ENCODE peak calls at places on chromosomes 13 and 19, in five cellular contexts. One of them, this sample, is unnamed.

GRCh38 chr13:20702945-20703784 is at the start of gene IL17D:
- DNase-seq in lower lobe of right lung: peak
- DNase-seq in cardiac muscle cell: peak
- DNase-seq in fibroblast of the aortic adventitia: no peak
- DNase-seq in AG04450: no peak
- DNase-seq in this sample: no peak

GRCh38 chr19:40217921-40218890 is at the start of gene TTC9B:
- DNase-seq in lower lobe of right lung: no peak
- DNase-seq in cardiac muscle cell: peak
- DNase-seq in fibroblast of the aortic adventitia: no peak
- DNase-seq in AG04450: no peak
- DNase-seq in this sample: no peak

GRCh38 chr19:22608441-22608840 is 25.7 kb upstream of the ZNF492 start:
- DNase-seq in lower lobe of right lung: no peak
- DNase-seq in cardiac muscle cell: no peak
- DNase-seq in fibroblast of the aortic adventitia: no peak
- DNase-seq in AG04450: no peak
- DNase-seq in this sample: no peak

GRCh38 chr19:17753976-17754375 is 2.7 kb downstream of the FCHO1 start:
- DNase-seq in lower lobe of right lung: no peak
- DNase-seq in cardiac muscle cell: no peak
- DNase-seq in fibroblast of the aortic adventitia: no peak
- DNase-seq in AG04450: no peak
- DNase-seq in this sample: no peak

GRCh38 chr19:12513531-12514061 is 29.0 kb upstream of the ZNF709 start:
- DNase-seq in lower lobe of right lung: peak
- DNase-seq in cardiac muscle cell: no peak
- DNase-seq in fibroblast of the aortic adventitia: no peak
- DNase-seq in AG04450: no peak
- DNase-seq in this sample: no peak

GRCh38 chr13:40777166-40777956 is 6.4 kb upstream of the MRPS31 start:
- DNase-seq in lower lobe of right lung: no peak
- DNase-seq in cardiac muscle cell: peak
- DNase-seq in fibroblast of the aortic adventitia: peak
- DNase-seq in AG04450: no peak
- DNase-seq in this sample: no peak

GRCh38 chr19:2047449-2048103 is 3.5 kb downstream of the MKNK2 start:
- DNase-seq in lower lobe of right lung: peak
- DNase-seq in cardiac muscle cell: no peak
- DNase-seq in fibroblast of the aortic adventitia: no peak
- DNase-seq in AG04450: no peak
- DNase-seq in this sample: no peak

GRCh38 chr19:15538774-15539173 is 30.4 kb downstream of the CYP4F22 start:
- DNase-seq in lower lobe of right lung: no peak
- DNase-seq in cardiac muscle cell: no peak
- DNase-seq in fibroblast of the aortic adventitia: peak
- DNase-seq in AG04450: no peak
- DNase-seq in this sample: no peak

GRCh38 chr13:80753951-80754350 is 413.0 kb upstream of the SPRY2 start:
- DNase-seq in lower lobe of right lung: no peak
- DNase-seq in cardiac muscle cell: no peak
- DNase-seq in fibroblast of the aortic adventitia: no peak
- DNase-seq in AG04450: no peak
- DNase-seq in this sample: no peak

GRCh38 chr13:49958321-49958720 is 22.2 kb upstream of the SPRYD7 start:
- DNase-seq in lower lobe of right lung: no peak
- DNase-seq in cardiac muscle cell: no peak
- DNase-seq in fibroblast of the aortic adventitia: peak
- DNase-seq in AG04450: no peak
- DNase-seq in this sample: no peak

GRCh38 chr13:51717786-51718398 is 86.1 kb downstream of the DHRS12 start:
- DNase-seq in lower lobe of right lung: no peak
- DNase-seq in cardiac muscle cell: no peak
- DNase-seq in fibroblast of the aortic adventitia: peak
- DNase-seq in AG04450: no peak
- DNase-seq in this sample: no peak

GRCh38 chr19:10010247-10010691 is at the start of gene COL5A3:
- DNase-seq in lower lobe of right lung: peak
- DNase-seq in cardiac muscle cell: no peak
- DNase-seq in fibroblast of the aortic adventitia: peak
- DNase-seq in AG04450: no peak
- DNase-seq in this sample: no peak

GRCh38 chr19:51168571-51169282 is 26.6 kb downstream of the SIGLEC7 start:
- DNase-seq in lower lobe of right lung: no peak
- DNase-seq in cardiac muscle cell: no peak
- DNase-seq in fibroblast of the aortic adventitia: no peak
- DNase-seq in AG04450: no peak
- DNase-seq in this sample: no peak

GRCh38 chr19:30695171-30695875 is 323.1 kb downstream of the ZNF536 start:
- DNase-seq in lower lobe of right lung: no peak
- DNase-seq in cardiac muscle cell: peak
- DNase-seq in fibroblast of the aortic adventitia: no peak
- DNase-seq in AG04450: no peak
- DNase-seq in this sample: no peak

GRCh38 chr13:27960362-27961226 is 8.5 kb downstream of the CDX2 start:
- DNase-seq in lower lobe of right lung: peak
- DNase-seq in cardiac muscle cell: peak
- DNase-seq in fibroblast of the aortic adventitia: no peak
- DNase-seq in AG04450: no peak
- DNase-seq in this sample: no peak

GRCh38 chr13:106234656-106235055 is 300.8 kb downstream of the EFNB2 start:
- DNase-seq in lower lobe of right lung: no peak
- DNase-seq in cardiac muscle cell: no peak
- DNase-seq in fibroblast of the aortic adventitia: no peak
- DNase-seq in AG04450: no peak
- DNase-seq in this sample: no peak

GRCh38 chr19:34725400-34725799 is 8.6 kb upstream of the ZNF181 start:
- DNase-seq in lower lobe of right lung: no peak
- DNase-seq in cardiac muscle cell: no peak
- DNase-seq in fibroblast of the aortic adventitia: no peak
- DNase-seq in AG04450: no peak
- DNase-seq in this sample: no peak

GRCh38 chr13:96417956-96418355 is 328.0 kb downstream of the HS6ST3 start:
- DNase-seq in lower lobe of right lung: no peak
- DNase-seq in cardiac muscle cell: no peak
- DNase-seq in fibroblast of the aortic adventitia: no peak
- DNase-seq in AG04450: no peak
- DNase-seq in this sample: no peak

GRCh38 chr19:41377977-41378707 is 1.8 kb downstream of the TMEM91 start:
- DNase-seq in lower lobe of right lung: no peak
- DNase-seq in cardiac muscle cell: peak
- DNase-seq in fibroblast of the aortic adventitia: no peak
- DNase-seq in AG04450: no peak
- DNase-seq in this sample: no peak

GRCh38 chr13:30308548-30308947 is 1.2 kb upstream of the KATNAL1 start:
- DNase-seq in lower lobe of right lung: no peak
- DNase-seq in cardiac muscle cell: peak
- DNase-seq in fibroblast of the aortic adventitia: peak
- DNase-seq in AG04450: no peak
- DNase-seq in this sample: no peak

GRCh38 chr19:32233091-32233490 is 112.3 kb upstream of the ZNF507 start:
- DNase-seq in lower lobe of right lung: no peak
- DNase-seq in cardiac muscle cell: no peak
- DNase-seq in fibroblast of the aortic adventitia: no peak
- DNase-seq in AG04450: no peak
- DNase-seq in this sample: no peak

GRCh38 chr13:23743269-23743668 is 145.9 kb downstream of the MIPEP start:
- DNase-seq in lower lobe of right lung: no peak
- DNase-seq in cardiac muscle cell: no peak
- DNase-seq in fibroblast of the aortic adventitia: no peak
- DNase-seq in AG04450: no peak
- DNase-seq in this sample: no peak

GRCh38 chr19:18929311-18929710 is 9.8 kb downstream of the DDX49 start:
- DNase-seq in lower lobe of right lung: no peak
- DNase-seq in cardiac muscle cell: no peak
- DNase-seq in fibroblast of the aortic adventitia: no peak
- DNase-seq in AG04450: no peak
- DNase-seq in this sample: no peak

GRCh38 chr19:41866284-41866683 is 6.2 kb downstream of the RPS19 start:
- DNase-seq in lower lobe of right lung: peak
- DNase-seq in cardiac muscle cell: no peak
- DNase-seq in fibroblast of the aortic adventitia: no peak
- DNase-seq in AG04450: no peak
- DNase-seq in this sample: no peak

GRCh38 chr13:110705826-110706569 is at the start of gene CARS2:
- DNase-seq in lower lobe of right lung: peak
- DNase-seq in cardiac muscle cell: peak
- DNase-seq in fibroblast of the aortic adventitia: peak
- DNase-seq in AG04450: peak
- DNase-seq in this sample: peak

GRCh38 chr19:51524661-51525264 is 6.7 kb downstream of the SIGLEC6 start:
- DNase-seq in lower lobe of right lung: no peak
- DNase-seq in cardiac muscle cell: no peak
- DNase-seq in fibroblast of the aortic adventitia: no peak
- DNase-seq in AG04450: no peak
- DNase-seq in this sample: no peak

GRCh38 chr19:35991731-35992450 is 3.1 kb upstream of the SDHAF1 start:
- DNase-seq in lower lobe of right lung: no peak
- DNase-seq in cardiac muscle cell: no peak
- DNase-seq in fibroblast of the aortic adventitia: peak
- DNase-seq in AG04450: no peak
- DNase-seq in this sample: no peak

GRCh38 chr19:1410789-1411188 is 3.4 kb downstream of the DAZAP1 start:
- DNase-seq in lower lobe of right lung: no peak
- DNase-seq in cardiac muscle cell: no peak
- DNase-seq in fibroblast of the aortic adventitia: no peak
- DNase-seq in AG04450: no peak
- DNase-seq in this sample: no peak

GRCh38 chr13:68176486-68176885 is 946.4 kb upstream of the PCDH9 start:
- DNase-seq in lower lobe of right lung: no peak
- DNase-seq in cardiac muscle cell: no peak
- DNase-seq in fibroblast of the aortic adventitia: peak
- DNase-seq in AG04450: peak
- DNase-seq in this sample: no peak

GRCh38 chr19:2055871-2056809 is 5.1 kb upstream of the MKNK2 start:
- DNase-seq in lower lobe of right lung: no peak
- DNase-seq in cardiac muscle cell: no peak
- DNase-seq in fibroblast of the aortic adventitia: peak
- DNase-seq in AG04450: no peak
- DNase-seq in this sample: peak

GRCh38 chr19:49132974-49133609 is 13.7 kb downstream of the PPFIA3 start:
- DNase-seq in lower lobe of right lung: peak
- DNase-seq in cardiac muscle cell: peak
- DNase-seq in fibroblast of the aortic adventitia: no peak
- DNase-seq in AG04450: no peak
- DNase-seq in this sample: no peak

GRCh38 chr19:49136771-49137171 is 17.4 kb downstream of the PPFIA3 start:
- DNase-seq in lower lobe of right lung: no peak
- DNase-seq in cardiac muscle cell: no peak
- DNase-seq in fibroblast of the aortic adventitia: peak
- DNase-seq in AG04450: no peak
- DNase-seq in this sample: no peak

GRCh38 chr19:49130325-49130724 is 11.0 kb downstream of the PPFIA3 start:
- DNase-seq in lower lobe of right lung: no peak
- DNase-seq in cardiac muscle cell: no peak
- DNase-seq in fibroblast of the aortic adventitia: no peak
- DNase-seq in AG04450: no peak
- DNase-seq in this sample: no peak

GRCh38 chr19:49135686-49136085 is 16.3 kb downstream of the PPFIA3 start:
- DNase-seq in lower lobe of right lung: no peak
- DNase-seq in cardiac muscle cell: no peak
- DNase-seq in fibroblast of the aortic adventitia: no peak
- DNase-seq in AG04450: no peak
- DNase-seq in this sample: no peak

GRCh38 chr19:49133621-49134454 is 14.5 kb downstream of the PPFIA3 start:
- DNase-seq in lower lobe of right lung: peak
- DNase-seq in cardiac muscle cell: peak
- DNase-seq in fibroblast of the aortic adventitia: peak
- DNase-seq in AG04450: no peak
- DNase-seq in this sample: no peak
- TF ChIP-seq CTCF in lower lobe of right lung: peak
- TF ChIP-seq CTCF in cardiac muscle cell: peak
- TF ChIP-seq CTCF in fibroblast of the aortic adventitia: no peak
- TF ChIP-seq CTCF in AG04450: peak
- TF ChIP-seq CTCF in this sample: no peak

DNA sequence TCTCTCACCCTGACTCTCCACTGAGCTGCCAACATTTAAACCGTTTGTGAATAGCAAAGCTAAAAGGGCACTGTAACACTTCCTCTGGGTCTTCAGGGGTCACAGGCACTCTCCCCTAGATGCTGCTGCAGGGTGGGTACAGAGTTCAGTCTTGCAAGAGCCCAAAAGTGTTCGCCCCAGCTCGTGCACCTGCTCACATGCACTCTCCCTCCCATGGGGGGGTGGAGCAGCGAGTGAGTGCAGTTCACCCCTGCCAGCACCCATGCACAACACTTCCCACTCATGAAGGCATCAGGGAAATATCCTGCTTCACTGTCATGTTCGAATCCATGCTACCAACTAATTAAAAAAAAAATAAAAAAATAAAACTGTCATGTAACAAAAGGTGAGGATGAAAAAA is 950.7 kb upstream of the PRR20A start:
- DNase-seq in lower lobe of right lung: no peak
- DNase-seq in cardiac muscle cell: no peak
- DNase-seq in fibroblast of the aortic adventitia: no peak
- DNase-seq in AG04450: no peak
- DNase-seq in this sample: no peak
- H3K4me3 ChIP-seq in lower lobe of right lung: no peak
- H3K4me3 ChIP-seq in cardiac muscle cell: no peak
- H3K4me3 ChIP-seq in fibroblast of the aortic adventitia: no peak
- H3K4me3 ChIP-seq in AG04450: no peak
- H3K4me3 ChIP-seq in this sample: no peak

DNA sequence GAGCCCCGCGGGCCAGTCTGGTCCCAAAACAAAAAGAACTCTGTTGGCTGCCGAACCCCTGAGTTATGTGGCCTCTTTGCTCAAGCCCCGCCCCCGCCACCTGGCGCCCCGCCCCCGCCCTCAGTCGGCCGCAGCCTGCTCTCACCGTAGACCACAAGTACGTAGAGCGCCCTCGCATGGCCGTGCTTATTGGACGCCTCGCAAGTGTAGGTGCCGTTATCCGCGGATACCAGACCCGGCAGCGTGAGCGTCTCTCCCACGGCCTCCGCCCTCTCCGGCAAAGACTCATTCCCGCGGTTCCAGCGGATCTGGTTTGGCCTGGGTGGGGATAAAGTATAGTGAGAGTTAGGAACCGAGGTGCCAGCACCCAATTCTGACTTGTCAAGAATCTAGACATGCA is 5.5 kb upstream of the ZNF428 start:
- DNase-seq in lower lobe of right lung: peak
- DNase-seq in cardiac muscle cell: peak
- DNase-seq in fibroblast of the aortic adventitia: no peak
- DNase-seq in AG04450: no peak
- DNase-seq in this sample: no peak
- TF ChIP-seq CTCF in lower lobe of right lung: peak
- TF ChIP-seq CTCF in cardiac muscle cell: peak
- TF ChIP-seq CTCF in fibroblast of the aortic adventitia: no peak
- TF ChIP-seq CTCF in AG04450: peak
- TF ChIP-seq CTCF in this sample: no peak

DNA sequence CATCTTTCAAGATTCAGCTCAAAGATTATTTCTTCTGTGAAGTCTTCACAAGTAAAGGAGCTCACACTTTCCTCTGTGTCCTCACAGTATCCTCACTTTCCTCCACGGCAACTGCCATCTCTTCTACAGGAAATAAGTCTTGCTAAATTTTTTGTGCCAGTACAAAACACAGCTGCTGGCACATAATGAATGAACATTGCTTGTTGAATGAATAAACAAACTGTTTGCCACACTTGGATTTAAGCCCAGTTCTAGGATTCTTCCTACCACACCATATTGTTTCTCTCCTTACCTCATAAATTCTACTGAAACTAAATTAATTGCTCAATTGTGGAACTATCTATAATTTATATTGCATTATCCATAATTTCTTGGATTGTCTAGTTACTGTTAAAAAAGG is 59.5 kb downstream of the RAP2A start:
- DNase-seq in lower lobe of right lung: no peak
- DNase-seq in cardiac muscle cell: no peak
- DNase-seq in fibroblast of the aortic adventitia: no peak
- DNase-seq in AG04450: no peak
- DNase-seq in this sample: no peak
- H3K4me3 ChIP-seq in lower lobe of right lung: no peak
- H3K4me3 ChIP-seq in cardiac muscle cell: no peak
- H3K4me3 ChIP-seq in fibroblast of the aortic adventitia: no peak
- H3K4me3 ChIP-seq in AG04450: no peak
- H3K4me3 ChIP-seq in this sample: no peak

This sample was measured in AG09309.